ENCODE peak calls at places on chromosome 5, in six cellular contexts. P, V, X, O, K and B are unnamed samples.

GRCh38 chr5:132136906-132137305 is 63.3 kb downstream of the CSF2 start:
- DNase-seq in P (peak), V (no peak), X (no peak), O (no peak), K (no peak), B (no peak)

GRCh38 chr5:73106335-73106734 is 14.0 kb upstream of the TMEM171 start:
- DNase-seq in P (no peak), V (no peak), X (no peak), O (no peak), K (no peak), B (no peak)

GRCh38 chr5:115398726-115399125 is 102.3 kb upstream of the CCDC112 start:
- DNase-seq in P (peak), V (no peak), X (no peak), O (no peak), K (no peak), B (no peak)

GRCh38 chr5:171774418-171774817 is 11.2 kb upstream of the SMIM23 start:
- DNase-seq in P (no peak), V (no peak), X (no peak), O (no peak), K (no peak), B (no peak)

GRCh38 chr5:157748740-157749461 is 5.4 kb downstream of the LSM11 start:
- DNase-seq in P (peak), V (no peak), X (no peak), O (no peak), K (no peak), B (no peak)

GRCh38 chr5:134851307-134851923 is 5.6 kb downstream of the C5orf24 start:
- DNase-seq in P (peak), V (no peak), X (no peak), O (no peak), K (no peak), B (no peak)

GRCh38 chr5:1557114-1557873 is 33.5 kb upstream of the LPCAT1 start:
- DNase-seq in P (no peak), V (no peak), X (peak), O (no peak), K (no peak), B (no peak)

GRCh38 chr5:146529984-146530383 is 14.0 kb upstream of the GPR151 start:
- DNase-seq in P (no peak), V (no peak), X (no peak), O (no peak), K (no peak), B (no peak)

GRCh38 chr5:36875051-36875788 is 1.3 kb upstream of the NIPBL start:
- DNase-seq in P (peak), V (peak), X (peak), O (no peak), K (peak), B (peak)

GRCh38 chr5:157248771-157249475 is 17.0 kb upstream of the CYFIP2 start:
- DNase-seq in P (no peak), V (no peak), X (no peak), O (no peak), K (no peak), B (no peak)

GRCh38 chr5:139651863-139652787 is 4.0 kb downstream of the CXXC5 start:
- DNase-seq in P (peak), V (peak), X (peak), O (peak), K (peak), B (peak)

GRCh38 chr5:129003232-129003631 is 37.9 kb downstream of the SLC27A6 start:
- DNase-seq in P (peak), V (no peak), X (no peak), O (no peak), K (peak), B (no peak)